ENCODE peak calls at places on chromosomes 7 and 10, in seven cellular contexts. One of them, this sample, is unnamed.
A peak's percentile ranks its signal among the peaks of the same experiment; 100 is the strongest.

GRCh38 chr10:51783907-51784306 is 84.5 kb upstream of the CSTF2T start:
- DNase-seq in heart left ventricle: no peak
- DNase-seq in body of pancreas: no peak
- DNase-seq in SK-N-MC: no peak
- DNase-seq in tibial artery: no peak
- DNase-seq in left ventricle myocardium inferior: no peak
- DNase-seq in HCT116: no peak
- DNase-seq in this sample: no peak

GRCh38 chr10:132971448-132972148 is 29.2 kb upstream of the CFAP46 start:
- DNase-seq in left ventricle myocardium inferior: no peak
- DNase-seq in tibial artery: peak; percentile 14
- DNase-seq in HCT116: no peak
- DNase-seq in body of pancreas: no peak
- DNase-seq in heart left ventricle: no peak
- DNase-seq in SK-N-MC: no peak
- DNase-seq in this sample: peak; percentile 26

GRCh38 chr10:20128796-20129195 is 312.6 kb downstream of the PLXDC2 start:
- DNase-seq in tibial artery: no peak
- DNase-seq in HCT116: no peak
- DNase-seq in body of pancreas: no peak
- DNase-seq in SK-N-MC: no peak
- DNase-seq in left ventricle myocardium inferior: no peak
- DNase-seq in heart left ventricle: no peak
- DNase-seq in this sample: no peak

GRCh38 chr7:72170489-72170888 is 241.6 kb downstream of the CALN1 start:
- DNase-seq in left ventricle myocardium inferior: no peak
- DNase-seq in HCT116: no peak
- DNase-seq in heart left ventricle: no peak
- DNase-seq in tibial artery: no peak
- DNase-seq in SK-N-MC: no peak
- DNase-seq in body of pancreas: no peak
- DNase-seq in this sample: no peak

GRCh38 chr7:88670536-88670935 is 89.0 kb upstream of the ZNF804B start:
- DNase-seq in SK-N-MC: no peak
- DNase-seq in tibial artery: no peak
- DNase-seq in left ventricle myocardium inferior: no peak
- DNase-seq in HCT116: no peak
- DNase-seq in heart left ventricle: no peak
- DNase-seq in body of pancreas: no peak
- DNase-seq in this sample: no peak

GRCh38 chr7:37284285-37284684 is 164.4 kb downstream of the ELMO1 start:
- DNase-seq in tibial artery: no peak
- DNase-seq in HCT116: no peak
- DNase-seq in heart left ventricle: no peak
- DNase-seq in left ventricle myocardium inferior: no peak
- DNase-seq in body of pancreas: no peak
- DNase-seq in SK-N-MC: no peak
- DNase-seq in this sample: no peak

GRCh38 chr10:33065111-33065510 is 107.1 kb upstream of the ITGB1 start:
- DNase-seq in tibial artery: no peak
- DNase-seq in heart left ventricle: no peak
- DNase-seq in left ventricle myocardium inferior: no peak
- DNase-seq in body of pancreas: no peak
- DNase-seq in SK-N-MC: no peak
- DNase-seq in HCT116: no peak
- DNase-seq in this sample: no peak

GRCh38 chr10:127908106-127908957 is 1.4 kb downstream of the PTPRE start:
- DNase-seq in HCT116: peak; percentile 87
- DNase-seq in SK-N-MC: no peak
- DNase-seq in heart left ventricle: peak; percentile 72
- DNase-seq in tibial artery: no peak
- DNase-seq in body of pancreas: no peak
- DNase-seq in left ventricle myocardium inferior: no peak
- DNase-seq in this sample: peak; percentile 59

GRCh38 chr10:14781763-14782162 is 7.1 kb upstream of the FAM107B start:
- DNase-seq in HCT116: no peak
- DNase-seq in heart left ventricle: no peak
- DNase-seq in tibial artery: no peak
- DNase-seq in body of pancreas: no peak
- DNase-seq in left ventricle myocardium inferior: no peak
- DNase-seq in SK-N-MC: no peak
- DNase-seq in this sample: no peak

GRCh38 chr10:44774676-44775401 is 136.3 kb upstream of the TMEM72 start:
- DNase-seq in left ventricle myocardium inferior: no peak
- DNase-seq in heart left ventricle: no peak
- DNase-seq in body of pancreas: peak; percentile 73
- DNase-seq in SK-N-MC: no peak
- DNase-seq in tibial artery: no peak
- DNase-seq in HCT116: no peak
- DNase-seq in this sample: no peak

GRCh38 chr10:86889997-86890396 is 67.4 kb downstream of the MMRN2 start:
- DNase-seq in body of pancreas: no peak
- DNase-seq in left ventricle myocardium inferior: no peak
- DNase-seq in tibial artery: no peak
- DNase-seq in SK-N-MC: no peak
- DNase-seq in heart left ventricle: no peak
- DNase-seq in HCT116: no peak
- DNase-seq in this sample: no peak

GRCh38 chr7:157717211-157718174 is 380.7 kb downstream of the DNAJB6 start:
- DNase-seq in SK-N-MC: no peak
- DNase-seq in body of pancreas: no peak
- DNase-seq in HCT116: no peak
- DNase-seq in tibial artery: no peak
- DNase-seq in left ventricle myocardium inferior: no peak
- DNase-seq in heart left ventricle: peak; percentile 42
- DNase-seq in this sample: no peak
- H3K9me3 ChIP-seq in SK-N-MC: no peaks in the 10 kb centered on the region
- H3K9me3 ChIP-seq in body of pancreas: no peaks in the 10 kb centered on the region
- H3K9me3 ChIP-seq in HCT116: no peaks in the 10 kb centered on the region
- H3K9me3 ChIP-seq in tibial artery: peaks cover 5% of the 10 kb centered on the region
- H3K9me3 ChIP-seq in left ventricle myocardium inferior: no peaks in the 10 kb centered on the region
- H3K9me3 ChIP-seq in heart left ventricle: no peaks in the 10 kb centered on the region
- H3K9me3 ChIP-seq in this sample: no peaks in the 10 kb centered on the region

DNA sequence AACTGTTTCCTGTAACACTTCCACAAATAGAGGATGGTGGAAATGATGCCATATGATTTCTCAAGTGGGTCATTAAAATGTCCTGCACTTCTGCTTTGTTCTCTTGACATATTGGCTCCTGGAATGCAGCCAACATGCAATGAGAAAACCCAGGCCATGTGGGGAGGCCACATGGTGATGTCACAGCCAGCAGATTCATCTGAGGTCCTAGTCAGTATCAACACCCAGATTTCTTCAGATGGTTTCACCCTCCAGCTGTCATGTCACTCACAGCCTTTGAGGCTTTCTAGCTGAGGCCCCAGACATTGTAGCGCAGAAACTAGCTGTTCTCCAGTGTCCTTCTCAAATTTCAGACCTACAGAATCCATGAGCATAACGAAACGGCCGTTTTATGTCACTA is 102.3 kb upstream of the NUPR2 start:
- DNase-seq in HCT116: no peak
- DNase-seq in SK-N-MC: no peak
- DNase-seq in heart left ventricle: no peak
- DNase-seq in body of pancreas: no peak
- DNase-seq in tibial artery: peak; percentile 22
- DNase-seq in left ventricle myocardium inferior: no peak
- DNase-seq in this sample: no peak
- H3K9me3 ChIP-seq in HCT116: no peaks in the 10 kb centered on the region
- H3K9me3 ChIP-seq in SK-N-MC: no peaks in the 10 kb centered on the region
- H3K9me3 ChIP-seq in heart left ventricle: peaks cover 9% of the 10 kb centered on the region
- H3K9me3 ChIP-seq in body of pancreas: no peaks in the 10 kb centered on the region
- H3K9me3 ChIP-seq in tibial artery: no peaks in the 10 kb centered on the region
- H3K9me3 ChIP-seq in left ventricle myocardium inferior: peaks cover 33% of the 10 kb centered on the region
- H3K9me3 ChIP-seq in this sample: no peaks in the 10 kb centered on the region

GRCh38 chr7:158247758-158248487 is 339.7 kb downstream of the PTPRN2 start:
- DNase-seq in left ventricle myocardium inferior: no peak
- DNase-seq in heart left ventricle: no peak
- DNase-seq in body of pancreas: no peak
- DNase-seq in SK-N-MC: no peak
- DNase-seq in tibial artery: no peak
- DNase-seq in HCT116: no peak
- DNase-seq in this sample: no peak

GRCh38 chr7:158245724-158246041 is 341.9 kb downstream of the PTPRN2 start:
- DNase-seq in left ventricle myocardium inferior: no peak
- DNase-seq in body of pancreas: no peak
- DNase-seq in SK-N-MC: no peak
- DNase-seq in tibial artery: no peak
- DNase-seq in heart left ventricle: no peak
- DNase-seq in HCT116: no peak
- DNase-seq in this sample: no peak

GRCh38 chr7:158244873-158245723 is 342.5 kb downstream of the PTPRN2 start:
- DNase-seq in HCT116: no peak
- DNase-seq in body of pancreas: no peak
- DNase-seq in left ventricle myocardium inferior: no peak
- DNase-seq in heart left ventricle: no peak
- DNase-seq in tibial artery: no peak
- DNase-seq in SK-N-MC: no peak
- DNase-seq in this sample: no peak

GRCh38 chr7:158246960-158247673 is 340.5 kb downstream of the PTPRN2 start:
- DNase-seq in HCT116: no peak
- DNase-seq in heart left ventricle: no peak
- DNase-seq in SK-N-MC: no peak
- DNase-seq in body of pancreas: no peak
- DNase-seq in left ventricle myocardium inferior: no peak
- DNase-seq in tibial artery: no peak
- DNase-seq in this sample: no peak

GRCh38 chr7:158246272-158246959 is 341.2 kb downstream of the PTPRN2 start:
- DNase-seq in tibial artery: no peak
- DNase-seq in body of pancreas: no peak
- DNase-seq in left ventricle myocardium inferior: no peak
- DNase-seq in SK-N-MC: no peak
- DNase-seq in heart left ventricle: no peak
- DNase-seq in HCT116: no peak
- DNase-seq in this sample: no peak
- H3K9me3 ChIP-seq in tibial artery: no peaks in the 10 kb centered on the region
- H3K9me3 ChIP-seq in body of pancreas: no peaks in the 10 kb centered on the region
- H3K9me3 ChIP-seq in left ventricle myocardium inferior: no peaks in the 10 kb centered on the region
- H3K9me3 ChIP-seq in SK-N-MC: no peaks in the 10 kb centered on the region
- H3K9me3 ChIP-seq in heart left ventricle: no peaks in the 10 kb centered on the region
- H3K9me3 ChIP-seq in HCT116: peaks cover 10% of the 10 kb centered on the region
- H3K9me3 ChIP-seq in this sample: peaks cover 14% of the 10 kb centered on the region

GRCh38 chr7:113281223-113281622 is 162.9 kb upstream of the SMIM30 start:
- DNase-seq in SK-N-MC: no peak
- DNase-seq in tibial artery: no peak
- DNase-seq in body of pancreas: no peak
- DNase-seq in heart left ventricle: no peak
- DNase-seq in left ventricle myocardium inferior: no peak
- DNase-seq in HCT116: no peak
- DNase-seq in this sample: no peak
- H3K9me3 ChIP-seq in SK-N-MC: no peaks in the 10 kb centered on the region
- H3K9me3 ChIP-seq in tibial artery: no peaks in the 10 kb centered on the region
- H3K9me3 ChIP-seq in body of pancreas: no peaks in the 10 kb centered on the region
- H3K9me3 ChIP-seq in heart left ventricle: no peaks in the 10 kb centered on the region
- H3K9me3 ChIP-seq in left ventricle myocardium inferior: peaks cover 7% of the 10 kb centered on the region
- H3K9me3 ChIP-seq in HCT116: no peaks in the 10 kb centered on the region
- H3K9me3 ChIP-seq in this sample: no peaks in the 10 kb centered on the region

GRCh38 chr7:70788276-70788675 is 343.7 kb upstream of the GALNT17 start:
- DNase-seq in SK-N-MC: no peak
- DNase-seq in tibial artery: no peak
- DNase-seq in body of pancreas: no peak
- DNase-seq in HCT116: no peak
- DNase-seq in left ventricle myocardium inferior: no peak
- DNase-seq in heart left ventricle: no peak
- DNase-seq in this sample: peak; percentile 37

GRCh38 chr7:70787275-70787674 is 344.7 kb upstream of the GALNT17 start:
- DNase-seq in heart left ventricle: no peak
- DNase-seq in HCT116: no peak
- DNase-seq in left ventricle myocardium inferior: no peak
- DNase-seq in tibial artery: no peak
- DNase-seq in body of pancreas: no peak
- DNase-seq in SK-N-MC: no peak
- DNase-seq in this sample: no peak

GRCh38 chr7:70786076-70786475 is 345.9 kb upstream of the GALNT17 start:
- DNase-seq in body of pancreas: no peak
- DNase-seq in left ventricle myocardium inferior: no peak
- DNase-seq in SK-N-MC: no peak
- DNase-seq in heart left ventricle: no peak
- DNase-seq in HCT116: no peak
- DNase-seq in tibial artery: no peak
- DNase-seq in this sample: no peak

GRCh38 chr7:70789481-70790214 is 342.3 kb upstream of the GALNT17 start:
- DNase-seq in heart left ventricle: no peak
- DNase-seq in body of pancreas: no peak
- DNase-seq in HCT116: no peak
- DNase-seq in left ventricle myocardium inferior: no peak
- DNase-seq in tibial artery: no peak
- DNase-seq in SK-N-MC: no peak
- DNase-seq in this sample: no peak

GRCh38 chr7:70787772-70788171 is 344.2 kb upstream of the GALNT17 start:
- DNase-seq in heart left ventricle: no peak
- DNase-seq in body of pancreas: no peak
- DNase-seq in tibial artery: no peak
- DNase-seq in HCT116: no peak
- DNase-seq in SK-N-MC: no peak
- DNase-seq in left ventricle myocardium inferior: no peak
- DNase-seq in this sample: no peak
- H3K9me3 ChIP-seq in heart left ventricle: no peaks in the 10 kb centered on the region
- H3K9me3 ChIP-seq in body of pancreas: no peaks in the 10 kb centered on the region
- H3K9me3 ChIP-seq in tibial artery: no peaks in the 10 kb centered on the region
- H3K9me3 ChIP-seq in HCT116: no peaks in the 10 kb centered on the region
- H3K9me3 ChIP-seq in SK-N-MC: no peaks in the 10 kb centered on the region
- H3K9me3 ChIP-seq in left ventricle myocardium inferior: no peaks in the 10 kb centered on the region
- H3K9me3 ChIP-seq in this sample: no peaks in the 10 kb centered on the region